ENCODE peak calls at places on chromosomes 6 and 20, in six cellular contexts. V is memory B cell; J is A549; W is occipital lobe; P is NCI-H1105 treated with DMSO at 0.1 percent for 48 hours; Y is stimulated activated CD4-positive, alpha-beta T cell treated with anti-CD3 and anti-CD28 coated beads, Interleukin-2, amount 100 ng/mL, for 24 hours. Q is an unnamed sample.

GRCh38 chr6:111076024-111076680 is 11.2 kb upstream of the SLC16A10 start:
- DNase-seq in P (no peak), J (no peak), V (no peak), W (no peak), Y (no peak), Q (no peak)

GRCh38 chr6:87029711-87030314 is 65.1 kb downstream of the CGA start:
- DNase-seq in J (peak), P (peak), V (no peak), W (no peak), Y (no peak), Q (no peak)

GRCh38 chr20:62724692-62725595 is 16.3 kb downstream of the NTSR1 start:
- DNase-seq in P (no peak), W (no peak), V (no peak), Y (no peak), J (no peak), Q (no peak)

GRCh38 chr6:25177629-25178028 is 101.5 kb upstream of the CARMIL1 start:
- DNase-seq in Y (no peak), P (no peak), W (no peak), J (no peak), V (no peak), Q (no peak)

GRCh38 chr6:8017276-8017701 is 46.9 kb downstream of the BLOC1S5 start:
- DNase-seq in Y (no peak), W (no peak), P (no peak), J (no peak), V (peak), Q (no peak)

GRCh38 chr6:163323719-163324118 is 90.8 kb upstream of the QKI start:
- DNase-seq in W (no peak), J (no peak), V (no peak), P (no peak), Y (no peak), Q (no peak)

GRCh38 chr6:147660334-147661311 is 152.1 kb downstream of the SAMD5 start:
- DNase-seq in W (no peak), Y (no peak), J (no peak), P (no peak), V (no peak), Q (no peak)

GRCh38 chr20:2364014-2364413 is 16.7 kb upstream of the TGM6 start:
- DNase-seq in J (no peak), W (no peak), V (no peak), Y (no peak), P (no peak), Q (no peak)

GRCh38 chr20:47502801-47503239 is 1.1 kb downstream of the NCOA3 start:
- DNase-seq in Y (no peak), J (peak), P (peak), V (peak), W (no peak), Q (no peak)

GRCh38 chr20:38084425-38084951 is 50.9 kb downstream of the RPRD1B start:
- DNase-seq in V (no peak), W (no peak), P (no peak), J (no peak), Y (no peak), Q (no peak)

GRCh38 chr6:70700922-70701876 is 33.5 kb downstream of the SMAP1 start:
- DNase-seq in Y (no peak), P (no peak), J (no peak), V (no peak), W (no peak), Q (peak)

GRCh38 chr6:23980965-23981364 is 145.1 kb upstream of the NRSN1 start:
- DNase-seq in V (no peak), P (no peak), W (no peak), J (no peak), Y (no peak), Q (no peak)

GRCh38 chr6:26205625-26206574 is 118.7 kb downstream of the HFE start:
- DNase-seq in V (peak), W (no peak), Y (no peak), P (peak), J (peak), Q (no peak)

GRCh38 chr6:133568970-133569889 is 319.7 kb upstream of the TCF21 start:
- DNase-seq in W (no peak), J (peak), V (no peak), P (peak), Y (no peak), Q (no peak)

GRCh38 chr20:37992802-37993538 is 40.3 kb downstream of the TTI1 start:
- DNase-seq in Y (peak), J (peak), W (no peak), V (peak), P (peak), Q (peak)

GRCh38 chr20:62792182-62792939 is 3.9 kb upstream of the MRGBP start:
- DNase-seq in P (no peak), W (no peak), V (no peak), Y (peak), J (no peak), Q (no peak)

GRCh38 chr6:41769376-41769775 is 10.3 kb downstream of the FRS3 start:
- DNase-seq in J (no peak), V (no peak), P (no peak), W (no peak), Y (no peak), Q (no peak)

GRCh38 chr20:44810391-44811149 is at the start of gene RIMS4:
- DNase-seq in W (no peak), J (peak), P (peak), Y (no peak), V (no peak), Q (no peak)

GRCh38 chr6:110897433-110897832 is 22.8 kb downstream of the AMD1 start:
- DNase-seq in Y (no peak), V (no peak), P (no peak), J (no peak), W (no peak), Q (no peak)

GRCh38 chr6:14817068-14817467 is 428.8 kb upstream of the JARID2 start:
- DNase-seq in W (no peak), V (no peak), J (no peak), Y (no peak), P (no peak), Q (no peak)

GRCh38 chr6:89117285-89118108 is at the start of gene SRSF12:
- DNase-seq in P (peak), Y (peak), J (peak), V (peak), W (peak), Q (peak)

GRCh38 chr20:25048519-25048952 is 9.4 kb downstream of the ACSS1 start:
- DNase-seq in Y (no peak), V (no peak), P (no peak), W (no peak), J (no peak), Q (no peak)

GRCh38 chr20:56690531-56691175 is 61.5 kb downstream of the TFAP2C start:
- DNase-seq in V (no peak), W (no peak), J (no peak), P (no peak), Y (no peak), Q (no peak)

GRCh38 chr6:29975561-29975907 is 33.2 kb downstream of the HLA-A start:
- DNase-seq in J (no peak), V (no peak), W (no peak), P (no peak), Y (no peak), Q (no peak)

GRCh38 chr20:17518339-17519052 is 12.7 kb downstream of the BFSP1 start:
- DNase-seq in P (no peak), J (no peak), W (no peak), V (no peak), Y (no peak), Q (no peak)

GRCh38 chr20:7301807-7302206 is 534.3 kb downstream of the BMP2 start:
- DNase-seq in Y (no peak), P (no peak), V (no peak), J (no peak), W (no peak), Q (no peak)

GRCh38 chr6:40930555-40930954 is 108.5 kb downstream of the UNC5CL start:
- DNase-seq in Y (no peak), W (no peak), V (no peak), P (no peak), J (no peak), Q (peak)

GRCh38 chr6:157272866-157273755 is 50.2 kb downstream of the TMEM242 start:
- DNase-seq in Y (peak), V (peak), W (no peak), J (peak), P (peak), Q (no peak)

GRCh38 chr6:34517461-34517868 is 38.7 kb downstream of the SPDEF start:
- DNase-seq in V (no peak), Y (no peak), P (no peak), J (no peak), W (no peak), Q (no peak)

GRCh38 chr20:38961530-38962043 is 557 bp upstream of the DHX35 start:
- DNase-seq in J (peak), Y (peak), W (no peak), P (peak), V (no peak), Q (no peak)

GRCh38 chr20:45835230-45836224 is 1.9 kb downstream of the SNX21 start:
- DNase-seq in V (no peak), Y (no peak), W (no peak), J (no peak), P (no peak), Q (peak)

GRCh38 chr20:278607-279571 is 11.7 kb downstream of the C20orf96 start:
- DNase-seq in Y (no peak), W (no peak), P (no peak), J (no peak), V (no peak), Q (peak)

Q was measured in heart right ventricle.